ENCODE peak calls at places on chromosomes 7 and 10, in seven cellular contexts. G is SK-N-SH; R is A549; Z is NCI-H1417; C is activated CD8-positive, alpha-beta memory T cell treated with anti-CD3 and anti-CD28 coated beads, Interleukin-2, amount 50 U/mL, for 48 hours; X is GM12892; J is epithelial cell of esophagus. P is an unnamed sample.

GRCh38 chr7:102431617-102432298 is 1.6 kb upstream of the ORAI2 start:
- DNase-seq in X (no peak), C (peak; percentile 71), G (no peak), R (peak; percentile 50), Z (peak; percentile 39), J (peak; percentile 28), P (no peak)

GRCh38 chr7:66664590-66665293 is 36.1 kb downstream of the KCTD7 start:
- DNase-seq in G (peak; percentile 21), C (no peak), Z (no peak), J (no peak), R (no peak), X (no peak), P (no peak)

GRCh38 chr10:28722065-28722803 is 44.9 kb downstream of the BAMBI start:
- DNase-seq in C (peak; percentile 50), Z (peak; percentile 74), X (no peak), R (peak; percentile 31), G (peak; percentile 71), J (peak; percentile 17), P (no peak)

GRCh38 chr10:116665541-116666125 is 44.9 kb downstream of the PNLIPRP2 start:
- DNase-seq in X (no peak), Z (no peak), C (no peak), G (no peak), J (no peak), R (no peak), P (peak; percentile 72)

GRCh38 chr10:23362879-23363787 is 18.5 kb upstream of the C10orf67 start:
- DNase-seq in G (no peak), J (no peak), C (no peak), R (no peak), X (no peak), Z (no peak), P (no peak)

GRCh38 chr10:14879055-14879800 is 562 bp downstream of the SUV39H2 start:
- DNase-seq in X (peak; percentile 34), G (no peak), J (peak; percentile 35), R (no peak), C (peak; percentile 77), Z (peak; percentile 45), P (peak; percentile 87)

GRCh38 chr10:119762805-119763798 is 37.3 kb downstream of the INPP5F start:
- DNase-seq in X (no peak), R (no peak), J (no peak), C (no peak), G (no peak), Z (no peak), P (no peak)

GRCh38 chr10:49302088-49302487 is 3.1 kb downstream of the C10orf71 start:
- DNase-seq in Z (no peak), G (no peak), R (no peak), J (no peak), C (no peak), X (no peak), P (no peak)

GRCh38 chr7:79553811-79554555 is 100.5 kb upstream of the MAGI2 start:
- DNase-seq in J (peak; percentile 95), X (no peak), C (no peak), Z (no peak), R (peak; percentile 29), G (no peak), P (no peak)

GRCh38 chr10:44978570-44979280 is at the start of gene DEPP1:
- DNase-seq in C (no peak), J (peak; percentile 91), X (no peak), Z (peak; percentile 97), G (peak; percentile 68), R (peak; percentile 88), P (peak; percentile 91)

GRCh38 chr7:127821146-127821545 is 169.2 kb downstream of the SND1 start:
- DNase-seq in C (no peak), X (no peak), Z (peak; percentile 20), R (no peak), G (no peak), J (no peak), P (no peak)

GRCh38 chr7:50404392-50404791 is 45.8 kb downstream of the FIGNL1 start:
- DNase-seq in J (no peak), G (peak; percentile 57), C (no peak), Z (no peak), X (no peak), R (peak; percentile 9), P (no peak)

GRCh38 chr7:76315372-76315771 is 12.9 kb downstream of the HSPB1 start:
- DNase-seq in X (no peak), J (no peak), Z (no peak), R (no peak), G (no peak), C (no peak), P (no peak)